ENCODE peak calls at places on chromosomes 11 and 22, in four cellular contexts. K is adrenal gland, B is fibroblast of lung, J is transverse colon. Z is an unnamed sample.

GRCh38 chr11:129951883-129952262 is 50.8 kb downstream of the PRDM10 start:
- DNase-seq in K (no peak), B (no peak), J (no peak), Z (no peak)

GRCh38 chr22:25085930-25086901 is 113.4 kb upstream of the CRYBB3 start:
- DNase-seq in K (peak; percentile 31), B (peak; percentile 26), J (no peak), Z (peak; percentile 96)

GRCh38 chr11:76885390-76886097 is 24.8 kb downstream of the ACER3 start:
- DNase-seq in K (no peak), B (peak; percentile 79), J (no peak), Z (no peak)

GRCh38 chr11:12110201-12110713 is at the start of gene MICAL2:
- DNase-seq in K (peak; percentile 90), B (peak; percentile 88), J (peak; percentile 94), Z (peak; percentile 92)

GRCh38 chr11:73001615-73002014 is 140.5 kb downstream of the FCHSD2 start:
- DNase-seq in K (no peak), B (peak; percentile 19), J (no peak), Z (peak; percentile 24)

GRCh38 chr22:37137131-37137530 is 12.6 kb downstream of the IL2RB start:
- DNase-seq in K (no peak), B (no peak), J (no peak), Z (no peak)

GRCh38 chr22:29702025-29702930 is 17.5 kb upstream of the CABP7 start:
- DNase-seq in K (peak; percentile 48), B (no peak), J (peak; percentile 23), Z (no peak)

GRCh38 chr22:37171662-37172061 is 16.4 kb downstream of the C1QTNF6 start:
- DNase-seq in K (no peak), B (no peak), J (no peak), Z (no peak)

GRCh38 chr11:68016904-68017817 is 7.0 kb downstream of the ALDH3B1 start:
- DNase-seq in K (peak; percentile 63), B (no peak), J (no peak), Z (no peak)

GRCh38 chr11:10519630-10520029 is 21.4 kb downstream of the RNF141 start:
- DNase-seq in K (no peak), B (no peak), J (no peak), Z (no peak)

GRCh38 chr11:77154381-77155081 is 26.5 kb downstream of the MYO7A start:
- DNase-seq in K (peak; percentile 68), B (no peak), J (no peak), Z (peak; percentile 58)

GRCh38 chr22:35519306-35520000 is 21.2 kb upstream of the RASD2 start:
- DNase-seq in K (no peak), B (no peak), J (no peak), Z (no peak)

GRCh38 chr11:96736591-96736990 is 346.8 kb downstream of the JRKL start:
- DNase-seq in K (no peak), B (peak; percentile 70), J (no peak), Z (no peak)

GRCh38 chr22:20256042-20256441 is 12.1 kb downstream of the RTN4R start:
- DNase-seq in K (no peak), B (no peak), J (no peak), Z (no peak)

GRCh38 chr22:42357634-42358296 is 74.4 kb downstream of the NFAM1 start:
- DNase-seq in K (peak; percentile 25), B (no peak), J (no peak), Z (no peak)

DNA sequence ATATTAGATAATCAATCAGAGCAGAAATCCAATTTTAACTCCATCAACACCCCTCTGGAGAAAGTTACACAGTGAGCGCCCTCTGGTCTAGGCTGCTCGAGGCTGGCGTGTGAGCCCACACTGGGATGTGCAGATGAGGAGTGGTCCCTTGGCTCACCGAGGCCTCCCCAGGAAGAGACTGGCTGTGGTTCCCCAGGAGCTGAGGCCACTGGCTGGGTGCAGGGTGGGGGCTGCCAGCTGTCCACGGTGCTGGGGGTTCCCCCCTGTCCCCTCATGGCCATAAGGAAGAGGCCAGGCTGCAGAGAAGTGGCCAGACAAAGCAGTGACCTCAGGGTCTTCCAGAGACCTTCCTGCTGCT is 750.7 kb downstream of the BRD1 start:
- DNase-seq in K (no peak), B (no peak), J (no peak), Z (no peak)
- H3K4me3 ChIP-seq in K (no peak overlapping the region), B (no peak overlapping the region), J (no peak overlapping the region), Z (no peak overlapping the region)

GRCh38 chr11:6733326-6734030 is 38.3 kb downstream of the OR2AG2 start:
- DNase-seq in K (no peak), B (no peak), J (no peak), Z (no peak)
- H3K4me1 ChIP-seq in K (no peaks in the 10 kb centered on the region), B (no peaks in the 10 kb centered on the region), J (no peaks in the 10 kb centered on the region), Z (peaks cover 9% of the 10 kb centered on the region)

DNA sequence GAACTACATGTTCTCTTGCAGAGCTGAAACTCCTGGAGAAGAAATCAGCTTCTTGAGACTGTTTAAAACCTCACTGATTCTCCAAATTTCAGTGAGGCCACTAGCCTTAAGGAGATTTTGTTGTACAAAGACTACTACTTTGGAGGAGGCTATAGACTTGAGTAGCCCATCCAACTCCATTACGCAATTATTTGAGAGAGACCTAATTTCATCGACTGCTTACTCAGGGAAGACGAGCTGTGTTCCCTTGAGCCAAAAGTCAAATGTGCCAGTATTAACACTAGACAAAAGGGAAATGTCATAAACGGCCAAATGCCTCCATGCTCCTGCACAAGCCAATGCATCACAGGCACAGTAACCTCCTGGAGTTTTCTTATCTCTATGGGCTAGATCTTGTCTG is 182.8 kb upstream of the SESN3 start:
- DNase-seq in K (no peak), B (no peak), J (no peak), Z (no peak)
- H3K4me3 ChIP-seq in K (no peak overlapping the region), B (no peak overlapping the region), J (no peak overlapping the region), Z (no peak overlapping the region)

GRCh38 chr11:48094643-48095339 is 114.4 kb downstream of the PTPRJ start:
- DNase-seq in K (no peak), B (no peak), J (no peak), Z (no peak)
- H3K4me1 ChIP-seq in K (no peaks in the 10 kb centered on the region), B (no peaks in the 10 kb centered on the region), J (peaks cover 3% of the 10 kb centered on the region), Z (no peaks in the 10 kb centered on the region)

DNA sequence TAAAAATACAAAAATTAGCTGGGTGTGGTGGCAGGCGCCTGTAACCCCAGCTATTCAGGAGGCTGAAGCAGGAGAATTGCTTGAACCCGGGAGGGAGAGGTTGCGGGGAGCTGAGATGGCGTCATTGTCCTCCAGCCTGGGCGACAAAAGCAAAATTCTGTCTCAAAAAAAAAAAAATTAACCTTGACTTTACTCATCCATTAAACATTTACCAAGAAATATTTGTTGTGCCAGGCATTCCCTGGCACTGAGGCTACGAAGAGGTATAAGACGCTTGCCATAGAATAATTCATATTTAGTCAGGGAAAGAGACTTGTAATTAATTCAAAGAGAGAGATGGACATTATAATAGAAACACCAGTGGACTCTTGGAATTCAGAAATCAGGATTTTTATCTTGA is 13.2 kb upstream of the PAFAH1B2 start:
- DNase-seq in K (no peak), B (no peak), J (no peak), Z (no peak)
- H3K4me3 ChIP-seq in K (no peak overlapping the region), B (no peak overlapping the region), J (no peak overlapping the region), Z (no peak overlapping the region)